ENCODE peak calls at places on chromosomes 3 and 15, in four cellular contexts. One of them, this sample, is unnamed.

GRCh38 chr3:117019082-117019713 is 309.6 kb downstream of the TUSC7 start:
- DNase-seq in HepG2: peak
- DNase-seq in A549: peak
- DNase-seq in ovary: peak
- DNase-seq in this sample: peak

GRCh38 chr15:33639968-33640367 is 328.3 kb upstream of the CHRM5 start:
- DNase-seq in HepG2: no peak
- DNase-seq in A549: no peak
- DNase-seq in ovary: no peak
- DNase-seq in this sample: no peak

GRCh38 chr15:75181780-75182179 is 19.9 kb upstream of the C15orf39 start:
- DNase-seq in HepG2: peak
- DNase-seq in A549: no peak
- DNase-seq in ovary: peak
- DNase-seq in this sample: no peak

GRCh38 chr3:127990461-127990860 is 61.8 kb upstream of the SEC61A1 start:
- DNase-seq in HepG2: no peak
- DNase-seq in A549: no peak
- DNase-seq in ovary: no peak
- DNase-seq in this sample: no peak

GRCh38 chr3:134839990-134840389 is 44.9 kb downstream of the EPHB1 start:
- DNase-seq in HepG2: no peak
- DNase-seq in A549: no peak
- DNase-seq in ovary: no peak
- DNase-seq in this sample: no peak

GRCh38 chr3:184157206-184157605 is 2.0 kb downstream of the DVL3 start:
- DNase-seq in HepG2: no peak
- DNase-seq in A549: no peak
- DNase-seq in ovary: no peak
- DNase-seq in this sample: peak

GRCh38 chr3:193673845-193674244 is 80.8 kb downstream of the OPA1 start:
- DNase-seq in HepG2: no peak
- DNase-seq in A549: no peak
- DNase-seq in ovary: no peak
- DNase-seq in this sample: no peak

GRCh38 chr3:126540946-126541627 is 17.1 kb downstream of the CHST13 start:
- DNase-seq in HepG2: no peak
- DNase-seq in A549: no peak
- DNase-seq in ovary: peak
- DNase-seq in this sample: peak

GRCh38 chr3:55327131-55327920 is 159.8 kb downstream of the WNT5A start:
- DNase-seq in HepG2: no peak
- DNase-seq in A549: no peak
- DNase-seq in ovary: no peak
- DNase-seq in this sample: no peak

GRCh38 chr15:34616613-34617012 is 33.2 kb upstream of the GOLGA8B start:
- DNase-seq in HepG2: peak
- DNase-seq in A549: peak
- DNase-seq in ovary: no peak
- DNase-seq in this sample: no peak

GRCh38 chr15:53837263-53837662 is 77.8 kb upstream of the WDR72 start:
- DNase-seq in HepG2: peak
- DNase-seq in A549: no peak
- DNase-seq in ovary: no peak
- DNase-seq in this sample: no peak

GRCh38 chr3:58639842-58640241 is 26.7 kb downstream of the FAM3D start:
- DNase-seq in HepG2: no peak
- DNase-seq in A549: no peak
- DNase-seq in ovary: no peak
- DNase-seq in this sample: no peak

GRCh38 chr15:67097893-67098740 is 32.7 kb downstream of the SMAD3 start:
- DNase-seq in HepG2: no peak
- DNase-seq in A549: no peak
- DNase-seq in ovary: peak
- DNase-seq in this sample: peak

GRCh38 chr15:67745059-67745993 is 80.0 kb upstream of the SKOR1 start:
- DNase-seq in HepG2: no peak
- DNase-seq in A549: no peak
- DNase-seq in ovary: no peak
- DNase-seq in this sample: peak

GRCh38 chr15:53512029-53512428 is 247.4 kb downstream of the WDR72 start:
- DNase-seq in HepG2: peak
- DNase-seq in A549: no peak
- DNase-seq in ovary: no peak
- DNase-seq in this sample: no peak

GRCh38 chr3:138861755-138862333 is 27.1 kb upstream of the PIK3CB start:
- DNase-seq in HepG2: no peak
- DNase-seq in A549: no peak
- DNase-seq in ovary: no peak
- DNase-seq in this sample: no peak

GRCh38 chr3:192054881-192055280 is 593.9 kb downstream of the PYDC2 start:
- DNase-seq in HepG2: no peak
- DNase-seq in A549: no peak
- DNase-seq in ovary: no peak
- DNase-seq in this sample: no peak

GRCh38 chr15:68080783-68081182 is 26.7 kb downstream of the PIAS1 start:
- DNase-seq in HepG2: no peak
- DNase-seq in A549: no peak
- DNase-seq in ovary: no peak
- DNase-seq in this sample: no peak

GRCh38 chr3:23696842-23697241 is 108.9 kb upstream of the UBE2E1 start:
- DNase-seq in HepG2: no peak
- DNase-seq in A549: no peak
- DNase-seq in ovary: no peak
- DNase-seq in this sample: no peak

GRCh38 chr3:30475038-30475808 is 131.2 kb upstream of the TGFBR2 start:
- DNase-seq in HepG2: no peak
- DNase-seq in A549: no peak
- DNase-seq in ovary: no peak
- DNase-seq in this sample: no peak

GRCh38 chr3:16633948-16634347 is 28.7 kb upstream of the DAZL start:
- DNase-seq in HepG2: no peak
- DNase-seq in A549: no peak
- DNase-seq in ovary: no peak
- DNase-seq in this sample: no peak

GRCh38 chr3:169562988-169563774 is 100.3 kb downstream of the MECOM start:
- DNase-seq in HepG2: no peak
- DNase-seq in A549: no peak
- DNase-seq in ovary: no peak
- DNase-seq in this sample: no peak

DNA sequence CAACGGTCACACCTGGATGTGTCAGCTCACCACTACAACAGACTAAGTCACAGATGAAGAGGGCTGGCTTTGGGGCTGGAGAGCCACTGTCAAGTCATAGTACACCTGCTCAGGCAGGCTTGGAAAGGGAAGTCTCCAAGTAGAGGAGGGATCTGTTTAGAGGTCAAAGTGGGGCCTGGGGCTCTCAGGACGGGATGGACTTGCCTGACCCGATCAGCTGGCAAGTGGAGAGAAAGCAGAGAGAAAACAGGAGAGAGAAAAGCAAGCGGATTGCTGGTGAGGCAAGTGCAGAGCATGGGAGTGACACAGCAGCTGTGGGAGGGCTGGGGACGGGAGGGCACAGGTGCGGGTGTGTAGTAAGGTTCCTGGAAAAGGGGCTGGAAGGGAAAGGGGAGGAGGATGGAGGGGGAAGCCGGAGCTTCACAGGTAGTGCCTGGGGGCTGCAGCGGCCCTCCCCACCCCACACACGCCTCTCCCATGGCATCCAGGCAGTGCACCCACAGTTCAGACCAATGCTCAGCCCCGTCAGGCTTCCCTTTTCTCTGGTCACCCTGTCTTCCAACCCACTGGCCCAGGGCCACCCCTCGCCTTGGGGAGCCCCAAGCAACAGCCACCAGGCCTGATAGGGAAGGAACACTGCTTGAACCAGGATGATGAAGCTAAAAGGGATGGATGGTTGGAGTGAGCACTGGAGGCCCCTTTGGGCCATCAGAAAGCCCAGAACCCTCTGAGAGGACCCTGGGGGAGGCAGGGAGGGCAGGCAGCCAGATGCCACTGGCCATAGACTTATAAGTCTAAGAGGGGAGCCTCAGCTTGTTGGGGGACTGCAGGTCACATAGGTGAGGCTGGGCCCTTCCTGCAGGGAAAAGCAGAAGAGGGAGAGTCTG is 8.5 kb downstream of the RPS17 start:
- DNase-seq in HepG2: no peak
- DNase-seq in A549: no peak
- DNase-seq in ovary: no peak
- DNase-seq in this sample: no peak
- TF ChIP-seq POLR2A in HepG2: no peak
- TF ChIP-seq POLR2A in A549: no peak
- TF ChIP-seq POLR2A in ovary: no peak
- TF ChIP-seq POLR2A in this sample: no peak

DNA sequence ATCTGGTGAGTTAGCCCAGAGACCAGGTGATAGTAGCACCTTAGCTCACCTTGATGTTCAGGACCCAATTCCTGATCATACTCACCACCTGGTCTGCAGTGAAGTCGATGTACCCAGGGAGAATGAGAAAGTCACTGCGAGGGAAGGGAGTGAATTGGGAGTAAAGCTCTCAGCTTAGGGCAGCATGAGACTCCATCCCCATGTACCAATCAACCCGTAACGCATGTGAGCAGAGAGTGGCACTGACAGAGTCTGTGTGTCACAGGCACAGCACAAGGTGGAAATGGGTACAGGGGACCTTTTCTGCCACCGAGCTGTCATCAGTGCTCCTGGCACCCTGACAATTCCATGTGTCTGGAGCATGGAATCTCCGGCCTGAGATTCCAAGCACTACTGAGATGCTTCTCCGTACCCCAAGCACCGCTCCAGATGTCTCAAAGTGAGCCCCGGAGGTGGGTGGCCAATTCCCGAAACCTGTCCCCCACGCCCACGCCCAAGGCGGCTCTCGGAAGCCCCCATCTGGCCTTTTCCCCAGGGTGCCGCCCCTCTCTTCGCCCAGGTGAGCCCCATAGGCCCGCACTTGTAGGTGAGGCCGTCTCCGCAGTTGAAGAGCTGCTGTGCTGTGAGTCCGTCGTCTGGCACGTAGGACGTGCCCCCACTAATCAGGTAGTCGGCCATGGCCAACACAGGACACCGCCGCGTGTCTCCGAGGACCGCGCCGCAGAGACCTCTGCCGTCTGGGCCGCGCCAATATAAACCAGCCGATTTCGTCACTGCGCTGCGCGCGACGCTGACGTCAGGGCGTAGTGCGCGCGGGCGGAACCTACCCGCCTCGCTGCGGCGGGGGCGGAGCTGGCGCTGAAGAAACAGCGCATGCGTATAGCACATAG is at the start of gene IMPDH2:
- DNase-seq in HepG2: peak
- DNase-seq in A549: peak
- DNase-seq in ovary: peak
- DNase-seq in this sample: peak
- TF ChIP-seq POLR2A in HepG2: no peak
- TF ChIP-seq POLR2A in A549: peak
- TF ChIP-seq POLR2A in ovary: peak
- TF ChIP-seq POLR2A in this sample: peak

GRCh38 chr15:98865397-98866339 is 141.9 kb downstream of the PGPEP1L start:
- DNase-seq in HepG2: peak
- DNase-seq in A549: no peak
- DNase-seq in ovary: peak
- DNase-seq in this sample: peak
- TF ChIP-seq POLR2A in HepG2: no peak
- TF ChIP-seq POLR2A in A549: peak
- TF ChIP-seq POLR2A in ovary: no peak
- TF ChIP-seq POLR2A in this sample: no peak

GRCh38 chr3:21024563-21024962 is 726.4 kb downstream of the ZNF385D start:
- DNase-seq in HepG2: no peak
- DNase-seq in A549: no peak
- DNase-seq in ovary: no peak
- DNase-seq in this sample: no peak

GRCh38 chr3:21020681-21021080 is 730.3 kb downstream of the ZNF385D start:
- DNase-seq in HepG2: no peak
- DNase-seq in A549: no peak
- DNase-seq in ovary: no peak
- DNase-seq in this sample: no peak

GRCh38 chr3:21017115-21017852 is 733.7 kb downstream of the ZNF385D start:
- DNase-seq in HepG2: no peak
- DNase-seq in A549: no peak
- DNase-seq in ovary: no peak
- DNase-seq in this sample: no peak

GRCh38 chr3:21020043-21020442 is 731.0 kb downstream of the ZNF385D start:
- DNase-seq in HepG2: no peak
- DNase-seq in A549: no peak
- DNase-seq in ovary: no peak
- DNase-seq in this sample: no peak
- TF ChIP-seq POLR2A in HepG2: no peak
- TF ChIP-seq POLR2A in A549: no peak
- TF ChIP-seq POLR2A in ovary: no peak
- TF ChIP-seq POLR2A in this sample: no peak

DNA sequence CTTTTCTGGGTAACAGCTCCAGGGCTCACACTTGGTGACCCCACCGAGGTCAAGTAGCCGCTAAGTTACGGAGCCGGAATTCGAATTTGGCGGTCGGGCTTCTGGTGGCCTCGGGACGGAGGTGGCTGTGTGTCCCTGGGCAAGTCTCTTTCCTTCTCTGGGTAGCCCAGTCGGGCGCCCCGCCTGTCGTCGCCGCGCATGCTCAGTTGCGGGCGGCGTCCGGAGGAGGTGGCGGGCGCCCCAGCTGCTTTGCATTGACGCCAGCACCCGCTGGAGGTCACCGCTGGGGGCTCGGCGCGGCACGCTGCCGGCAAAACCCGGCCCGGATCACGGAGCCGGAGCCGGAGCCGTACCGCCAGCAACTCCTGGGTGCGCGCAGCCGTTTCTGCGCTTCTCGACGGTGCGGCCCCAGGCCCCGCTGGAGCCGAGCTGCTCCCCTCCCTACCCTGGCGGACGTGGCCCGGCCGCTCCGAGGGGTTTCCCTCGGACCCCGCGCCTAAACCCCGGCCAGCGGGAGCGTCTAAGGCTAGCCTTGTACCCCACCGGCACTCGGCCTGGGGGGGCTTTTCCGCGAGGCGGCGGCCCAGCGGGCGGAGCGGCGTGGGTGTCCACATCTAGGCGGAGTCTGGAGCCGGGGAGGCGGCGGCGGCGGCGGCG is 474 bp upstream of the PDE8A start:
- DNase-seq in HepG2: peak
- DNase-seq in A549: peak
- DNase-seq in ovary: peak
- DNase-seq in this sample: peak
- TF ChIP-seq POLR2A in HepG2: peak
- TF ChIP-seq POLR2A in A549: peak
- TF ChIP-seq POLR2A in ovary: peak
- TF ChIP-seq POLR2A in this sample: no peak